ENCODE peak calls at places on chromosome 20, in five cellular contexts. H is foreskin fibroblast; J is WTC11; W is nucleus accumbens; R is stimulated activated CD8-positive, alpha-beta memory T cell treated with anti-CD3 and anti-CD28 coated beads, Interleukin-15, amount 100 ng/mL, for 24 hours. P is an unnamed sample.

GRCh38 chr20:62886709-62887058 is 25.1 kb upstream of the TCFL5 start:
- DNase-seq in J (no peak), H (no peak), R (no peak), W (no peak), P (no peak)

GRCh38 chr20:59733326-59733725 is 129.0 kb downstream of the PHACTR3 start:
- DNase-seq in W (no peak), J (no peak), H (no peak), R (no peak), P (no peak)

GRCh38 chr20:63553251-63553932 is 567 bp upstream of the FNDC11 start:
- DNase-seq in H (peak; percentile 92), R (peak; percentile 61), W (no peak), J (peak; percentile 97), P (no peak)

GRCh38 chr20:14919473-14920157 is 582.2 kb upstream of the FLRT3 start:
- DNase-seq in W (no peak), R (no peak), J (peak; percentile 81), H (peak; percentile 81), P (no peak)

GRCh38 chr20:21511850-21512633 is 1.8 kb downstream of the NKX2-2 start:
- DNase-seq in W (no peak), H (no peak), R (no peak), J (peak; percentile 57), P (no peak)

GRCh38 chr20:35387334-35387733 is 24.4 kb downstream of the UQCC1 start:
- DNase-seq in H (peak; percentile 85), R (no peak), W (no peak), J (no peak), P (no peak)

GRCh38 chr20:2124632-2125131 is 23.1 kb downstream of the STK35 start:
- DNase-seq in W (no peak), J (no peak), H (no peak), R (no peak), P (no peak)

GRCh38 chr20:46020515-46020914 is 8.5 kb upstream of the SLC12A5 start:
- DNase-seq in H (no peak), R (no peak), J (no peak), W (no peak), P (no peak)

GRCh38 chr20:18056174-18057105 is 1.3 kb downstream of the OVOL2 start:
- DNase-seq in W (no peak), J (peak; percentile 58), H (peak; percentile 46), R (no peak), P (no peak)

GRCh38 chr20:46751856-46752255 is 42.4 kb downstream of the SLC2A10 start:
- DNase-seq in W (no peak), R (no peak), J (no peak), H (peak; percentile 74), P (peak; percentile 59)

GRCh38 chr20:19764207-19764606 is 6.1 kb downstream of the RIN2 start:
- DNase-seq in H (no peak), R (no peak), W (no peak), J (no peak), P (no peak)

GRCh38 chr20:35620818-35621559 is 5.4 kb downstream of the SPAG4 start:
- DNase-seq in R (no peak), J (no peak), W (no peak), H (no peak), P (no peak)

GRCh38 chr20:32823737-32824588 is 4.2 kb downstream of the MAPRE1 start:
- DNase-seq in H (peak; percentile 29), R (no peak), J (no peak), W (no peak), P (no peak)

GRCh38 chr20:58971429-58971828 is 9.6 kb upstream of the NELFCD start:
- DNase-seq in H (no peak), W (no peak), J (no peak), R (no peak), P (no peak)

GRCh38 chr20:33299111-33299603 is 16.1 kb downstream of the BPIFB1 start:
- DNase-seq in W (peak; percentile 17), J (peak; percentile 93), R (peak; percentile 63), H (peak; percentile 77), P (no peak)

GRCh38 chr20:34246126-34246626 is 5.0 kb downstream of the ASIP start:
- DNase-seq in W (no peak), J (no peak), R (no peak), H (no peak), P (no peak)

GRCh38 chr20:21534453-21534852 is 20.6 kb upstream of the NKX2-2 start:
- DNase-seq in J (no peak), H (no peak), R (no peak), W (no peak), P (peak; percentile 91)

GRCh38 chr20:58494923-58495622 is 20.1 kb downstream of the APCDD1L start:
- DNase-seq in W (no peak), J (no peak), R (no peak), H (no peak), P (no peak)

GRCh38 chr20:50469796-50470195 is 40.4 kb upstream of the PTPN1 start:
- DNase-seq in W (no peak), J (no peak), R (no peak), H (no peak), P (no peak)

GRCh38 chr20:9602834-9603173 is 88.4 kb downstream of the LAMP5 start:
- DNase-seq in H (no peak), R (no peak), J (no peak), W (no peak), P (no peak)

GRCh38 chr20:30919514-30920188 is 337.8 kb upstream of the DEFB115 start:
- DNase-seq in H (no peak), W (no peak), J (no peak), R (no peak), P (no peak)

GRCh38 chr20:48164566-48165400 is 379.5 kb upstream of the SULF2 start:
- DNase-seq in W (no peak), J (no peak), R (no peak), H (no peak), P (no peak)

GRCh38 chr20:50111120-50111828 is 1.7 kb downstream of the UBE2V1 start:
- DNase-seq in W (no peak), H (peak; percentile 81), J (no peak), R (no peak), P (no peak)

GRCh38 chr20:47985092-47985850 is 200.0 kb upstream of the SULF2 start:
- DNase-seq in W (no peak), J (peak; percentile 34), R (no peak), H (no peak), P (no peak)

GRCh38 chr20:37528442-37529213 is 952 bp upstream of the BLCAP start:
- DNase-seq in W (no peak), R (no peak), J (no peak), H (no peak), P (no peak)

GRCh38 chr20:3890410-3890751 is 1.2 kb downstream of the PANK2 start:
- DNase-seq in R (no peak), J (no peak), H (peak; percentile 67), W (no peak), P (no peak)

GRCh38 chr20:58086763-58087566 is 141.5 kb downstream of the ANKRD60 start:
- DNase-seq in R (no peak), W (no peak), H (peak; percentile 71), J (peak; percentile 72), P (peak; percentile 6)

GRCh38 chr20:57242414-57242813 is 24.0 kb downstream of the BMP7 start:
- DNase-seq in H (no peak), R (no peak), W (no peak), J (no peak), P (no peak)

GRCh38 chr20:57134804-57135203 is 131.6 kb downstream of the BMP7 start:
- DNase-seq in J (no peak), W (no peak), H (no peak), R (no peak), P (no peak)

P was measured in NCI-H524 treated with DMSO at 0.1 percent for 48 hours.